ENCODE peak calls at places on chromosome 5, in five cellular contexts. Q, C, P, N and V are unnamed samples.

GRCh38 chr5:179438041-179438441 is 92.8 kb upstream of the ADAMTS2 start:
- DNase-seq in Q (no peak), P (no peak), N (no peak), C (no peak), V (no peak)

GRCh38 chr5:76615759-76616158 is 7.4 kb downstream of the F2RL2 start:
- DNase-seq in N (peak; percentile 68), Q (no peak), C (peak; percentile 74), P (no peak), V (no peak)

GRCh38 chr5:147565524-147565923 is 55.7 kb upstream of the DPYSL3 start:
- DNase-seq in P (no peak), Q (no peak), C (peak; percentile 88), N (peak; percentile 81), V (no peak)

GRCh38 chr5:77444356-77444755 is 47.8 kb downstream of the WDR41 start:
- DNase-seq in P (no peak), C (no peak), Q (no peak), N (peak; percentile 29), V (no peak)

GRCh38 chr5:33441241-33441844 is 578 bp downstream of the TARS1 start:
- DNase-seq in C (no peak), P (no peak), Q (no peak), N (peak; percentile 73), V (no peak)

GRCh38 chr5:61450880-61451279 is 118.8 kb downstream of the ZSWIM6 start:
- DNase-seq in N (peak; percentile 51), Q (peak; percentile 56), C (peak; percentile 80), P (peak; percentile 83), V (peak; percentile 38)

GRCh38 chr5:4411664-4412063 is 728.5 kb upstream of the ADAMTS16 start:
- DNase-seq in P (no peak), C (no peak), N (no peak), Q (no peak), V (no peak)

GRCh38 chr5:96157077-96157780 is 195.6 kb upstream of the ELL2 start:
- DNase-seq in C (no peak), P (no peak), N (no peak), Q (no peak), V (no peak)

GRCh38 chr5:77491783-77492652 is at the start of gene WDR41:
- DNase-seq in Q (peak; percentile 93), N (peak; percentile 97), P (peak; percentile 96), C (peak; percentile 96), V (peak; percentile 86)

GRCh38 chr5:175743676-175744210 is 85.9 kb downstream of the HRH2 start:
- DNase-seq in Q (no peak), N (peak; percentile 7), C (no peak), P (no peak), V (no peak)

GRCh38 chr5:80187691-80188090 is 68.2 kb downstream of the SERINC5 start:
- DNase-seq in N (no peak), P (no peak), Q (no peak), C (no peak), V (no peak)

GRCh38 chr5:43041131-43041668 is 1.1 kb upstream of the ANXA2R start:
- DNase-seq in C (no peak), P (no peak), N (no peak), Q (no peak), V (no peak)

GRCh38 chr5:151081426-151082273 is 816 bp upstream of the TNIP1 start:
- DNase-seq in P (no peak), N (peak; percentile 72), C (no peak), Q (no peak), V (no peak)

GRCh38 chr5:179343902-179344300 is 1.4 kb downstream of the ADAMTS2 start:
- DNase-seq in Q (no peak), C (no peak), N (peak; percentile 58), P (no peak), V (no peak)

GRCh38 chr5:123538670-123539459 is 26.9 kb downstream of the CSNK1G3 start:
- DNase-seq in Q (no peak), P (no peak), C (no peak), N (no peak), V (no peak)

GRCh38 chr5:132392978-132393825 is 23.7 kb downstream of the SLC22A5 start:
- DNase-seq in N (no peak), C (no peak), P (no peak), Q (no peak), V (no peak)

GRCh38 chr5:14959443-14960119 is 88.0 kb upstream of the ANKH start:
- DNase-seq in P (no peak), C (no peak), Q (no peak), N (no peak), V (no peak)

GRCh38 chr5:73692166-73692640 is 66.2 kb downstream of the ARHGEF28 start:
- DNase-seq in N (peak; percentile 87), P (peak; percentile 51), C (peak; percentile 94), Q (peak; percentile 41), V (peak; percentile 65)

GRCh38 chr5:1265461-1266455 is 29.1 kb downstream of the TERT start:
- DNase-seq in Q (no peak), P (no peak), N (no peak), C (no peak), V (no peak)
- TF ChIP-seq CTCF in Q (no peak), P (no peak), N (no peak), C (no peak), V (no peak)

GRCh38 chr5:24642022-24642421 is 2.8 kb downstream of the CDH10 start:
- DNase-seq in P (no peak), N (peak; percentile 0), Q (no peak), C (peak; percentile 47), V (no peak)

GRCh38 chr5:24646915-24647314 is 2.1 kb upstream of the CDH10 start:
- DNase-seq in P (no peak), N (no peak), C (no peak), Q (no peak), V (no peak)

GRCh38 chr5:24643880-24644279 is 898 bp downstream of the CDH10 start:
- DNase-seq in N (no peak), C (no peak), Q (no peak), P (no peak), V (no peak)

GRCh38 chr5:24643255-24643654 is 1.5 kb downstream of the CDH10 start:
- DNase-seq in P (no peak), C (no peak), Q (no peak), N (no peak), V (no peak)

DNA sequence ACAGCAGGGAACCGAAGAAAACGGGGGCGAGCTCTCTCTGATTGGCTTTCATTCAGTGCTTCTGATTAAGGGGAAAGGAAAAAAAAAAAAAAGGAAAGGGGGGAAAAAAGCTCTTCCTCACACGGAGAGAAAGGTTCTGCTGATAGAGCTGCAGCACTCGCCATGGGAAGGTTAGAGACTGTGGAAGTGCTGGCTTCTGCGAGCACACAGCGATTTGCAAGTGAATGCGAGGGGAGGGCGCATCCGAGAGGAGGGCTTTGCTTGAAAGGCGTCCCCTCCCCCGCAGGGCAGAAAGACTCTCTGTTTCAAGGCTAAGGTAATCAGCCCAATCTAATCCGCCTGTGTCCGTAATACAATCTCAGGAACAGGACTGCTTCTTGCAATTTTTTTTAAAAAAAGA is at the start of gene CDH10:
- DNase-seq in Q (no peak), P (no peak), N (no peak), C (peak; percentile 54), V (no peak)
- H3K4me3 ChIP-seq in Q (no peak within 1 kb of the TSS), P (no peak within 1 kb of the TSS), N (no peak within 1 kb of the TSS), C (peak within 1 kb of the TSS; percentile 45), V (peak within 1 kb of the TSS; percentile 51)

GRCh38 chr5:29005386-29005785 is 1967.0 kb upstream of the CDH9 start:
- DNase-seq in N (no peak), P (no peak), C (peak; percentile 1), Q (no peak), V (no peak)
- TF ChIP-seq CTCF in N (no peak), P (no peak), C (peak; percentile 11), Q (no peak), V (no peak)

GRCh38 chr5:170121321-170121720 is 15.6 kb downstream of the FOXI1 start:
- DNase-seq in Q (no peak), P (peak; percentile 29), N (peak; percentile 56), C (no peak), V (no peak)
- H3K4me3 ChIP-seq in Q (no peak overlapping the region), P (no peak overlapping the region), N (no peak overlapping the region), C (no peak overlapping the region), V (no peak overlapping the region)